ENCODE peak calls at places on chromosomes 4 and X, in seven cellular contexts. H is pancreas; U is Right ventricle myocardium inferior; A is DND-41; T is CD8-positive, alpha-beta T cell; O is left colon; K is CD4-positive, alpha-beta T cell. P is an unnamed sample.

GRCh38 chr4:8819421-8820177 is 52.0 kb downstream of the HMX1 start:
- ATAC-seq in T (no peak), U (no peak), O (no peak), A (no peak), K (no peak), H (no peak), P (no peak)

GRCh38 chrX:19715711-19716638 is 171.4 kb downstream of the SH3KBP1 start:
- ATAC-seq in A (no peak), K (peak), U (no peak), H (no peak), T (no peak), O (no peak), P (no peak)

GRCh38 chr4:166941629-166942028 is 292.7 kb downstream of the SPOCK3 start:
- ATAC-seq in K (no peak), U (no peak), A (no peak), H (no peak), O (no peak), T (no peak), P (no peak)

GRCh38 chrX:42804524-42804923 is 26.6 kb upstream of the PPP1R2C start:
- ATAC-seq in O (no peak), T (no peak), H (peak), U (no peak), A (no peak), K (no peak), P (no peak)

GRCh38 chrX:16465081-16465876 is 184.7 kb upstream of the S100G start:
- ATAC-seq in A (no peak), U (no peak), O (no peak), T (no peak), K (no peak), H (no peak), P (no peak)

GRCh38 chr4:158664806-158665205 is 6.9 kb downstream of the C4orf46 start:
- ATAC-seq in H (no peak), U (no peak), K (no peak), A (peak), O (no peak), T (no peak), P (no peak)

GRCh38 chrX:41526925-41527324 is 79.8 kb downstream of the NYX start:
- ATAC-seq in A (no peak), K (no peak), O (no peak), H (no peak), T (no peak), U (no peak), P (no peak)

GRCh38 chr4:185624248-185624568 is 88.9 kb upstream of the PDLIM3 start:
- ATAC-seq in H (no peak), K (no peak), O (no peak), T (no peak), U (peak), A (no peak), P (no peak)